ENCODE peak calls at places on chromosomes 6 and 20, in ten cellular contexts. J is hypothalamus; D is mesothelial cell of epicardium; O is astrocyte of the spinal cord; W is bronchial epithelial cell; Y is HepG2; F is uterus; N is NCI-H82; S is activated naive CD4-positive, alpha-beta T cell treated with anti-CD3 and anti-CD28 coated beads for 36 hours; Z is NB4. L is an unnamed sample.

GRCh38 chr6:132698608-132699007 is 15.2 kb downstream of the VNN1 start:
- DNase-seq in J (no peak), D (no peak), O (no peak), W (no peak), Y (no peak), F (no peak), N (no peak), S (no peak), Z (no peak), L (no peak)

GRCh38 chr6:136647363-136647763 is 97.1 kb upstream of the MAP7 start:
- DNase-seq in J (no peak), D (no peak), O (peak; percentile 88), W (peak; percentile 66), Y (no peak), F (peak; percentile 21), N (no peak), S (peak; percentile 73), Z (peak; percentile 18), L (no peak)

GRCh38 chr20:46300281-46300680 is 8.0 kb downstream of the CDH22 start:
- DNase-seq in J (no peak), D (no peak), O (no peak), W (no peak), Y (no peak), F (no peak), N (no peak), S (no peak), Z (no peak), L (no peak)

GRCh38 chr6:163383912-163384311 is 30.6 kb upstream of the QKI start:
- DNase-seq in J (no peak), D (no peak), O (peak; percentile 36), W (peak; percentile 86), Y (no peak), F (no peak), N (no peak), S (no peak), Z (no peak), L (no peak)

GRCh38 chr20:43955244-43956191 is 40.9 kb downstream of the TOX2 start:
- DNase-seq in J (no peak), D (no peak), O (peak; percentile 92), W (peak; percentile 94), Y (no peak), F (no peak), N (no peak), S (peak; percentile 76), Z (peak; percentile 86), L (no peak)

GRCh38 chr6:16401868-16402267 is 163.5 kb downstream of the GMPR start:
- DNase-seq in J (no peak), D (no peak), O (no peak), W (no peak), Y (no peak), F (no peak), N (no peak), S (no peak), Z (no peak), L (no peak)

GRCh38 chr6:77450924-77451323 is 12.4 kb downstream of the HTR1B start:
- DNase-seq in J (no peak), D (no peak), O (peak; percentile 43), W (peak; percentile 30), Y (no peak), F (no peak), N (no peak), S (no peak), Z (no peak), L (no peak)

GRCh38 chr20:57514273-57514751 is 10.6 kb downstream of the CTCFL start:
- DNase-seq in J (peak; percentile 29), D (peak; percentile 43), O (peak; percentile 63), W (peak; percentile 43), Y (peak; percentile 73), F (peak; percentile 71), N (peak; percentile 89), S (peak; percentile 58), Z (peak; percentile 61), L (no peak)

GRCh38 chr6:147852772-147853171 is 344.3 kb downstream of the SAMD5 start:
- DNase-seq in J (no peak), D (no peak), O (no peak), W (peak; percentile 10), Y (no peak), F (no peak), N (no peak), S (no peak), Z (no peak), L (no peak)

GRCh38 chr20:2973574-2973973 is 69.8 kb upstream of the GNRH2 start:
- DNase-seq in J (no peak), D (no peak), O (no peak), W (no peak), Y (peak; percentile 41), F (no peak), N (no peak), S (no peak), Z (no peak), L (no peak)

GRCh38 chr20:50595988-50596693 is 86.0 kb downstream of the PTPN1 start:
- DNase-seq in J (no peak), D (no peak), O (no peak), W (peak; percentile 53), Y (no peak), F (no peak), N (no peak), S (no peak), Z (no peak), L (no peak)

GRCh38 chr6:154479388-154480143 is 30.9 kb downstream of the CNKSR3 start:
- DNase-seq in J (no peak), D (no peak), O (peak; percentile 59), W (no peak), Y (no peak), F (no peak), N (no peak), S (no peak), Z (no peak), L (no peak)

GRCh38 chr20:21259346-21259745 is 43.8 kb upstream of the XRN2 start:
- DNase-seq in J (peak; percentile 20), D (no peak), O (no peak), W (no peak), Y (no peak), F (no peak), N (no peak), S (no peak), Z (no peak), L (no peak)

GRCh38 chr6:163944897-163945296 is 530.4 kb downstream of the QKI start:
- DNase-seq in J (no peak), D (no peak), O (no peak), W (no peak), Y (no peak), F (no peak), N (no peak), S (no peak), Z (no peak), L (no peak)

L was measured in GF-D8.